ENCODE peak calls at places on chromosomes 2 and 18, in nine cellular contexts. Q is ELR, A is chondrocyte, K is RWPE1, Z is D721Med, B is DMS153, O is hepatic stellate cell, E is EH, G is G401. U is an unnamed sample.

GRCh38 chr2:157919181-157919580 is 43.1 kb upstream of the ACVR1 start:
- DNase-seq in B (no peak), O (no peak), Z (no peak), G (peak), E (no peak), A (no peak), K (no peak), Q (no peak), U (no peak)

GRCh38 chr2:24613154-24613814 is 122.2 kb downstream of the NCOA1 start:
- DNase-seq in O (peak), Z (no peak), B (peak), Q (peak), G (no peak), E (peak), K (no peak), A (no peak), U (peak)

GRCh38 chr2:46555011-46555410 is 75.6 kb downstream of the TMEM247 start:
- DNase-seq in B (no peak), E (no peak), Q (peak), A (no peak), K (no peak), G (no peak), O (no peak), Z (no peak), U (no peak)

GRCh38 chr2:24124003-24124585 is 825 bp downstream of the FAM228B start:
- DNase-seq in Z (no peak), A (no peak), B (no peak), G (no peak), E (peak), K (no peak), Q (peak), O (no peak), U (peak)

GRCh38 chr18:23876921-23877320 is 137.6 kb upstream of the TTC39C start:
- DNase-seq in Z (no peak), O (no peak), K (no peak), G (no peak), Q (no peak), A (no peak), E (no peak), B (no peak), U (no peak)

GRCh38 chr2:79191081-79191480 is 31.5 kb upstream of the REG3A start:
- DNase-seq in O (no peak), Z (no peak), G (no peak), E (no peak), A (no peak), Q (no peak), B (no peak), K (no peak), U (no peak)

GRCh38 chr2:15795426-15795825 is 144.9 kb upstream of the MYCN start:
- DNase-seq in G (no peak), Z (no peak), K (no peak), E (no peak), B (no peak), O (no peak), Q (no peak), A (no peak), U (no peak)

GRCh38 chr2:201984800-201985525 is 48.7 kb upstream of the FZD7 start:
- DNase-seq in K (no peak), G (peak), O (no peak), B (no peak), Q (no peak), E (no peak), A (no peak), Z (no peak), U (no peak)

GRCh38 chr2:171289938-171290480 is 129.3 kb upstream of the TLK1 start:
- DNase-seq in G (no peak), B (no peak), Q (no peak), E (peak), K (no peak), A (no peak), Z (no peak), O (no peak), U (peak)

GRCh38 chr2:210195066-210195852 is 24.1 kb upstream of the KANSL1L start:
- DNase-seq in E (peak), K (peak), B (peak), G (peak), A (no peak), Z (no peak), O (no peak), Q (peak), U (peak)

GRCh38 chr2:170848587-170848986 is 31.9 kb downstream of the GAD1 start:
- DNase-seq in Z (no peak), K (peak), A (no peak), G (no peak), E (peak), Q (peak), B (no peak), O (no peak), U (peak)

GRCh38 chr2:51795248-51795888 is 763.4 kb upstream of the NRXN1 start:
- DNase-seq in Z (no peak), O (no peak), A (no peak), E (no peak), B (no peak), K (no peak), Q (no peak), G (no peak), U (no peak)

GRCh38 chr18:67783215-67783946 is 266.9 kb upstream of the DSEL start:
- DNase-seq in B (no peak), Q (peak), A (no peak), E (peak), Z (no peak), G (no peak), K (peak), O (peak), U (peak)

GRCh38 chr18:24086082-24086481 is 52.8 kb upstream of the CABYR start:
- DNase-seq in B (peak), A (no peak), E (no peak), Q (no peak), Z (no peak), G (no peak), O (no peak), K (no peak), U (no peak)

GRCh38 chr18:56307354-56307753 is 331.0 kb downstream of the TXNL1 start:
- DNase-seq in O (no peak), G (no peak), E (no peak), K (no peak), Z (no peak), Q (no peak), B (no peak), A (no peak), U (no peak)

GRCh38 chr2:59413751-59414570 is 1139.5 kb downstream of the BCL11A start:
- DNase-seq in G (no peak), O (no peak), K (no peak), Z (no peak), Q (no peak), B (peak), E (no peak), A (no peak), U (no peak)

GRCh38 chr2:8089596-8089995 is 592.3 kb upstream of the ID2 start:
- DNase-seq in E (peak), O (no peak), Q (peak), A (no peak), Z (no peak), B (no peak), K (no peak), G (no peak), U (no peak)

GRCh38 chr2:128260239-128261138 is 58.2 kb downstream of the HS6ST1 start:
- DNase-seq in Z (no peak), K (peak), Q (peak), O (peak), B (no peak), E (peak), A (no peak), G (peak), U (peak)

GRCh38 chr2:88603146-88603545 is 24.1 kb downstream of the EIF2AK3 start:
- DNase-seq in E (peak), K (no peak), A (no peak), Q (peak), Z (no peak), O (peak), G (no peak), B (no peak), U (no peak)

GRCh38 chr18:9808530-9809241 is 77.1 kb upstream of the TXNDC2 start:
- DNase-seq in Z (no peak), B (no peak), O (no peak), G (peak), E (peak), Q (peak), K (peak), A (no peak), U (peak)

GRCh38 chr2:29196792-29197788 is 81.9 kb downstream of the CLIP4 start:
- DNase-seq in E (peak), G (peak), A (no peak), Z (no peak), B (peak), Q (peak), K (peak), O (peak), U (peak)

GRCh38 chr2:214482716-214483115 is 71.9 kb downstream of the VWC2L start:
- DNase-seq in K (no peak), Z (no peak), O (no peak), Q (no peak), G (no peak), B (no peak), E (no peak), A (no peak), U (no peak)

GRCh38 chr2:236972491-236973379 is 113.0 kb upstream of the COPS8 start:
- DNase-seq in E (peak), K (peak), B (peak), Q (peak), Z (no peak), G (no peak), A (no peak), O (no peak), U (peak)

GRCh38 chr2:148132400-148132799 is 111.5 kb downstream of the MBD5 start:
- DNase-seq in Q (peak), A (no peak), O (peak), E (peak), Z (no peak), K (peak), G (no peak), B (no peak), U (no peak)

GRCh38 chr2:20225294-20226151 is 593 bp upstream of the SDC1 start:
- DNase-seq in Q (no peak), B (peak), O (no peak), K (no peak), G (peak), A (peak), Z (no peak), E (peak), U (peak)

GRCh38 chr2:70570041-70570661 is 16.5 kb upstream of the TGFA start:
- DNase-seq in Z (no peak), B (no peak), G (no peak), E (peak), O (no peak), A (no peak), K (peak), Q (peak), U (no peak)

GRCh38 chr2:128642801-128643200 is 324.1 kb upstream of the HS6ST1 start:
- DNase-seq in Z (no peak), O (no peak), G (no peak), K (no peak), E (no peak), B (no peak), A (no peak), Q (no peak), U (no peak)

GRCh38 chr18:49616618-49617328 is 54.9 kb downstream of the LIPG start:
- DNase-seq in B (no peak), Q (no peak), G (no peak), E (no peak), O (no peak), A (no peak), K (no peak), Z (no peak), U (no peak)

U was measured in SJSA1.